ENCODE peak calls at places on chromosomes 4 and X, in four cellular contexts. G is AG08396, X is fibroblast of pulmonary artery, N is fibroblast of lung. D is an unnamed sample.
A peak's percentile ranks its signal among the peaks of the same experiment; 100 is the strongest.

GRCh38 chr4:141955696-141956095 is 319.3 kb downstream of the IL15 start:
- DNase-seq in G (no peak), X (no peak), N (no peak), D (no peak)

GRCh38 chr4:185513489-185514181 is 21.7 kb downstream of the PDLIM3 start:
- DNase-seq in G (no peak), X (peak; percentile 96), N (peak; percentile 61), D (peak; percentile 2)

GRCh38 chr4:111362891-111363290 is 740.0 kb upstream of the PITX2 start:
- DNase-seq in G (no peak), X (peak; percentile 1), N (peak; percentile 4), D (no peak)

GRCh38 chr4:146175541-146176453 is at the start of gene LSM6:
- DNase-seq in G (peak; percentile 92), X (peak; percentile 89), N (peak; percentile 90), D (peak; percentile 36)

GRCh38 chr4:46274717-46275116 is 115.2 kb downstream of the GABRA2 start:
- DNase-seq in G (no peak), X (peak; percentile 3), N (peak; percentile 1), D (no peak)

GRCh38 chr4:122716825-122717448 is 15.6 kb upstream of the BBS12 start:
- DNase-seq in G (peak; percentile 62), X (peak; percentile 81), N (peak; percentile 75), D (no peak)

GRCh38 chr4:187069398-187069797 is 345.7 kb upstream of the FAT1 start:
- DNase-seq in G (no peak), X (no peak), N (no peak), D (no peak)

GRCh38 chrX:85941275-85941674 is 106.1 kb downstream of the CHM start:
- DNase-seq in G (no peak), X (no peak), N (no peak), D (no peak)

GRCh38 chr4:106868381-106869035 is 167.6 kb downstream of the DKK2 start:
- DNase-seq in G (no peak), X (peak; percentile 44), N (peak; percentile 52), D (no peak)

GRCh38 chrX:12825801-12826200 is 34.6 kb downstream of the PRPS2 start:
- DNase-seq in G (peak; percentile 18), X (peak; percentile 8), N (peak; percentile 2), D (no peak)

GRCh38 chrX:154349979-154350378 is 24.5 kb downstream of the FLNA start:
- DNase-seq in G (no peak), X (no peak), N (no peak), D (no peak)

GRCh38 chr4:141759796-141760425 is 123.5 kb downstream of the IL15 start:
- DNase-seq in G (no peak), X (peak; percentile 60), N (no peak), D (no peak)

GRCh38 chr4:126448093-126448820 is 1133.5 kb downstream of the FAT4 start:
- DNase-seq in G (no peak), X (no peak), N (no peak), D (no peak)

GRCh38 chr4:125985856-125986255 is 671.1 kb downstream of the FAT4 start:
- DNase-seq in G (no peak), X (peak; percentile 24), N (no peak), D (peak; percentile 23)

GRCh38 chr4:120841580-120841979 is 80.9 kb downstream of the PRDM5 start:
- DNase-seq in G (no peak), X (peak; percentile 16), N (peak; percentile 13), D (no peak)

GRCh38 chrX:110145854-110146253 is 142.9 kb downstream of the TMEM164 start:
- DNase-seq in G (peak; percentile 37), X (peak; percentile 49), N (peak; percentile 51), D (no peak)

GRCh38 chr4:105548483-105548882 is 3.9 kb upstream of the ARHGEF38 start:
- DNase-seq in G (no peak), X (no peak), N (no peak), D (no peak)

GRCh38 chrX:119617511-119618164 is 11.4 kb upstream of the NKRF start:
- DNase-seq in G (no peak), X (no peak), N (no peak), D (no peak)

GRCh38 chr4:42149004-42149403 is 3.5 kb downstream of the BEND4 start:
- DNase-seq in G (no peak), X (no peak), N (no peak), D (no peak)

GRCh38 chrX:109959356-109959871 is 43.5 kb upstream of the TMEM164 start:
- DNase-seq in G (no peak), X (no peak), N (no peak), D (no peak)

GRCh38 chr4:176261018-176261417 is 8.0 kb downstream of the ASB5 start:
- DNase-seq in G (no peak), X (no peak), N (no peak), D (no peak)

GRCh38 chr4:139018971-139019758 is 3.6 kb downstream of the NOCT start:
- DNase-seq in G (no peak), X (no peak), N (peak; percentile 76), D (no peak)

GRCh38 chr4:39664828-39665731 is 26.4 kb upstream of the SMIM14 start:
- DNase-seq in G (peak; percentile 24), X (peak; percentile 27), N (peak; percentile 58), D (no peak)

GRCh38 chr4:115154826-115155225 is 41.4 kb upstream of the NDST4 start:
- DNase-seq in G (peak; percentile 4), X (no peak), N (peak; percentile 17), D (no peak)

GRCh38 chr4:39559641-39560040 is 32.4 kb upstream of the UGDH start:
- DNase-seq in G (no peak), X (no peak), N (peak; percentile 32), D (no peak)

GRCh38 chr4:144463236-144463635 is 182.7 kb upstream of the HHIP start:
- DNase-seq in G (no peak), X (no peak), N (no peak), D (no peak)

GRCh38 chr4:68594678-68595077 is 18.6 kb upstream of the UGT2B17 start:
- DNase-seq in G (no peak), X (no peak), N (no peak), D (no peak)

GRCh38 chr4:41069838-41070237 is 144.5 kb downstream of the APBB2 start:
- DNase-seq in G (no peak), X (no peak), N (no peak), D (no peak)

GRCh38 chr4:108849611-108850406 is 87.0 kb upstream of the ETNPPL start:
- DNase-seq in G (peak; percentile 9), X (peak; percentile 30), N (peak; percentile 77), D (peak; percentile 13)

GRCh38 chrX:119008122-119008744 is 33.8 kb downstream of the LONRF3 start:
- DNase-seq in G (peak; percentile 62), X (peak; percentile 53), N (peak; percentile 29), D (no peak)

GRCh38 chrX:107716816-107717700 is 58.5 kb downstream of the TSC22D3 start:
- DNase-seq in G (peak; percentile 65), X (peak; percentile 93), N (peak; percentile 91), D (peak; percentile 64)

GRCh38 chr4:2126309-2127043 is 67.3 kb downstream of the NAT8L start:
- DNase-seq in G (no peak), X (no peak), N (no peak), D (no peak)

D was measured in GM12878.